ENCODE peak calls at places on chromosomes 5 and 9, in nine cellular contexts. F, L, H, K, I, A, R, B and U are unnamed samples.

GRCh38 chr5:61603211-61603908 is 271.3 kb downstream of the ZSWIM6 start:
- DNase-seq in B (no peak), L (peak), F (peak), A (peak), H (no peak), R (no peak), I (no peak), K (no peak), U (peak)

GRCh38 chr5:123359866-123360569 is 63.2 kb downstream of the CEP120 start:
- DNase-seq in F (no peak), K (no peak), I (peak), A (no peak), H (no peak), B (no peak), L (peak), R (no peak), U (peak)

GRCh38 chr9:136137321-136138054 is 18.8 kb upstream of the TMEM250 start:
- DNase-seq in K (no peak), L (no peak), I (no peak), B (no peak), F (no peak), H (no peak), R (no peak), A (no peak), U (no peak)

GRCh38 chr5:126857472-126858410 is 80.8 kb downstream of the LMNB1 start:
- DNase-seq in L (peak), A (no peak), I (no peak), R (no peak), F (peak), B (no peak), K (no peak), H (no peak), U (peak)

GRCh38 chr9:131358438-131359029 is 35.4 kb upstream of the PRRC2B start:
- DNase-seq in K (no peak), A (no peak), B (no peak), I (no peak), H (peak), F (no peak), R (no peak), L (no peak), U (no peak)

GRCh38 chr9:115146581-115147021 is 28.6 kb upstream of the TNC start:
- DNase-seq in B (peak), F (peak), K (no peak), R (no peak), L (peak), I (peak), A (peak), H (no peak), U (peak)

GRCh38 chr9:108869092-108869725 is 7.1 kb downstream of the ACTL7A start:
- DNase-seq in B (peak), F (peak), A (peak), H (no peak), I (peak), K (no peak), R (no peak), L (no peak), U (peak)

GRCh38 chr5:135033026-135033861 is 784 bp downstream of the PITX1 start:
- DNase-seq in K (no peak), A (peak), B (no peak), F (no peak), R (no peak), L (peak), H (no peak), I (peak), U (peak)

GRCh38 chr5:143775258-143775657 is 36.7 kb upstream of the HMHB1 start:
- DNase-seq in L (peak), K (no peak), B (peak), A (peak), R (no peak), F (peak), I (peak), H (no peak), U (peak)

GRCh38 chr9:95753762-95754465 is 121.6 kb upstream of the ERCC6L2 start:
- DNase-seq in A (no peak), F (no peak), H (no peak), I (peak), K (no peak), L (peak), B (no peak), R (no peak), U (no peak)

GRCh38 chr9:22813520-22813919 is 366.9 kb downstream of the DMRTA1 start:
- DNase-seq in B (peak), A (peak), I (peak), F (peak), R (no peak), H (no peak), K (no peak), L (peak), U (peak)

GRCh38 chr5:58197875-58198274 is 262.0 kb downstream of the PLK2 start:
- DNase-seq in L (no peak), K (no peak), A (no peak), R (no peak), F (no peak), I (no peak), H (no peak), B (no peak), U (no peak)

GRCh38 chr5:126516133-126516532 is 78.9 kb downstream of the ALDH7A1 start:
- DNase-seq in A (no peak), I (peak), H (no peak), K (no peak), L (peak), R (no peak), F (peak), B (peak), U (peak)

GRCh38 chr9:107390319-107390718 is 99.2 kb downstream of the KLF4 start:
- DNase-seq in B (no peak), K (no peak), I (no peak), L (no peak), H (no peak), A (no peak), F (no peak), R (no peak), U (no peak)

GRCh38 chr5:55603947-55604346 is 69.2 kb upstream of the PLPP1 start:
- DNase-seq in H (no peak), F (peak), B (no peak), L (peak), K (no peak), I (peak), R (no peak), A (peak), U (peak)

GRCh38 chr5:21810737-21811316 is 1042.3 kb downstream of the CDH12 start:
- DNase-seq in K (no peak), H (no peak), B (no peak), R (no peak), L (peak), I (peak), F (peak), A (peak), U (peak)

GRCh38 chr5:63686938-63687337 is 275.3 kb downstream of the HTR1A start:
- DNase-seq in B (no peak), L (no peak), R (no peak), I (no peak), A (peak), K (no peak), H (no peak), F (no peak), U (no peak)

GRCh38 chr9:30039712-30040111 is 2344.7 kb upstream of the ACO1 start:
- DNase-seq in A (no peak), I (no peak), F (no peak), H (no peak), K (no peak), L (no peak), R (no peak), B (no peak), U (no peak)

GRCh38 chr9:16505159-16505558 is 365.3 kb downstream of the BNC2 start:
- DNase-seq in R (no peak), H (no peak), A (peak), K (no peak), I (peak), L (peak), F (peak), B (peak), U (peak)

GRCh38 chr9:14027114-14027812 is 286.7 kb downstream of the NFIB start:
- DNase-seq in R (no peak), K (no peak), I (no peak), B (no peak), L (no peak), H (no peak), F (no peak), A (no peak), U (no peak)

GRCh38 chr9:122389799-122390481 is 19.1 kb downstream of the PTGS1 start:
- DNase-seq in K (no peak), I (no peak), H (no peak), A (no peak), B (no peak), L (no peak), R (no peak), F (peak), U (no peak)

GRCh38 chr5:49953-50544 is 41.9 kb upstream of the PLEKHG4B start:
- DNase-seq in B (no peak), K (no peak), H (no peak), A (no peak), R (no peak), F (no peak), L (no peak), I (no peak), U (no peak)

GRCh38 chr9:128917151-128917849 is 3.5 kb upstream of the PHYHD1 start:
- DNase-seq in L (peak), R (no peak), I (peak), K (no peak), A (peak), B (no peak), H (no peak), F (peak), U (peak)

GRCh38 chr5:78293856-78294249 is 645 bp downstream of the AP3B1 start:
- DNase-seq in L (peak), F (peak), B (no peak), I (peak), R (no peak), A (no peak), K (no peak), H (peak), U (no peak)

GRCh38 chr9:68498816-68499215 is 41.9 kb downstream of the TMEM252 start:
- DNase-seq in B (no peak), L (no peak), R (no peak), A (no peak), F (no peak), K (no peak), I (no peak), H (no peak), U (no peak)

GRCh38 chr5:157679801-157680200 is 8.5 kb downstream of the C5orf52 start:
- DNase-seq in H (no peak), L (no peak), A (no peak), R (no peak), K (no peak), B (no peak), F (no peak), I (no peak), U (no peak)

GRCh38 chr9:114223564-114224246 is 68.4 kb downstream of the COL27A1 start:
- DNase-seq in I (peak), B (peak), A (peak), F (peak), R (no peak), L (peak), H (no peak), K (no peak), U (peak)

GRCh38 chr5:58002318-58002717 is 457.6 kb downstream of the PLK2 start:
- DNase-seq in I (no peak), H (no peak), R (no peak), K (no peak), A (peak), F (peak), B (no peak), L (peak), U (no peak)

GRCh38 chr9:30799527-30800101 is 1584.8 kb upstream of the ACO1 start:
- DNase-seq in R (no peak), B (no peak), A (no peak), L (no peak), K (no peak), I (no peak), F (no peak), H (no peak), U (no peak)

GRCh38 chr5:96256795-96257470 is 176.1 kb downstream of the PCSK1 start:
- DNase-seq in I (peak), K (no peak), B (no peak), F (peak), L (peak), A (peak), H (no peak), R (no peak), U (peak)

GRCh38 chr9:69637193-69637592 is 35.0 kb downstream of the APBA1 start:
- DNase-seq in I (no peak), B (no peak), L (no peak), F (peak), A (no peak), R (no peak), K (no peak), H (no peak), U (no peak)

GRCh38 chr9:72828281-72828731 is 124.5 kb downstream of the ALDH1A1 start:
- DNase-seq in L (peak), H (no peak), F (peak), R (no peak), A (peak), K (no peak), I (no peak), B (peak), U (no peak)

GRCh38 chr5:57834829-57835554 is 352.4 kb upstream of the ACTBL2 start:
- DNase-seq in K (no peak), R (no peak), B (peak), I (peak), L (peak), A (peak), H (no peak), F (peak), U (no peak)